ENCODE peak calls at places on chromosomes 12 and 14, in nine cellular contexts. One of them, this sample, is unnamed.

GRCh38 chr12:8914716-8915526 is 612 bp downstream of the PHC1 start:
- DNase-seq in upper lobe of right lung: peak
- DNase-seq in heart left ventricle: peak
- DNase-seq in mammary epithelial cell: peak
- DNase-seq in Peyer's patch: peak
- DNase-seq in stomach: peak
- DNase-seq in astrocyte of the spinal cord: peak
- DNase-seq in transverse colon: peak
- DNase-seq in lower lobe of right lung: peak
- DNase-seq in this sample: no peak

GRCh38 chr14:104732355-104732804 is 8.4 kb downstream of the ADSS1 start:
- DNase-seq in upper lobe of right lung: peak
- DNase-seq in heart left ventricle: peak
- DNase-seq in mammary epithelial cell: peak
- DNase-seq in Peyer's patch: peak
- DNase-seq in stomach: peak
- DNase-seq in astrocyte of the spinal cord: no peak
- DNase-seq in transverse colon: peak
- DNase-seq in lower lobe of right lung: peak
- DNase-seq in this sample: no peak

GRCh38 chr12:102322254-102322653 is 124.6 kb upstream of the PMCH start:
- DNase-seq in upper lobe of right lung: no peak
- DNase-seq in heart left ventricle: no peak
- DNase-seq in mammary epithelial cell: no peak
- DNase-seq in Peyer's patch: no peak
- DNase-seq in stomach: no peak
- DNase-seq in astrocyte of the spinal cord: no peak
- DNase-seq in transverse colon: no peak
- DNase-seq in lower lobe of right lung: no peak
- DNase-seq in this sample: no peak

GRCh38 chr14:68873379-68873778 is 80.5 kb upstream of the ZFP36L1 start:
- DNase-seq in upper lobe of right lung: no peak
- DNase-seq in heart left ventricle: no peak
- DNase-seq in mammary epithelial cell: no peak
- DNase-seq in Peyer's patch: no peak
- DNase-seq in stomach: no peak
- DNase-seq in astrocyte of the spinal cord: no peak
- DNase-seq in transverse colon: no peak
- DNase-seq in lower lobe of right lung: no peak
- DNase-seq in this sample: no peak

GRCh38 chr12:104280703-104281458 is 22.7 kb upstream of the EID3 start:
- DNase-seq in upper lobe of right lung: no peak
- DNase-seq in heart left ventricle: no peak
- DNase-seq in mammary epithelial cell: peak
- DNase-seq in Peyer's patch: no peak
- DNase-seq in stomach: no peak
- DNase-seq in astrocyte of the spinal cord: peak
- DNase-seq in transverse colon: no peak
- DNase-seq in lower lobe of right lung: no peak
- DNase-seq in this sample: peak

GRCh38 chr14:102238766-102239165 is 66.2 kb downstream of the MOK start:
- DNase-seq in upper lobe of right lung: no peak
- DNase-seq in heart left ventricle: no peak
- DNase-seq in mammary epithelial cell: no peak
- DNase-seq in Peyer's patch: no peak
- DNase-seq in stomach: no peak
- DNase-seq in astrocyte of the spinal cord: no peak
- DNase-seq in transverse colon: no peak
- DNase-seq in lower lobe of right lung: no peak
- DNase-seq in this sample: no peak

GRCh38 chr12:1583421-1584078 is 10.8 kb downstream of the FBXL14 start:
- DNase-seq in upper lobe of right lung: no peak
- DNase-seq in heart left ventricle: peak
- DNase-seq in mammary epithelial cell: peak
- DNase-seq in Peyer's patch: peak
- DNase-seq in stomach: peak
- DNase-seq in astrocyte of the spinal cord: peak
- DNase-seq in transverse colon: peak
- DNase-seq in lower lobe of right lung: no peak
- DNase-seq in this sample: peak

GRCh38 chr12:16984484-16984883 is 378.5 kb upstream of the LMO3 start:
- DNase-seq in upper lobe of right lung: no peak
- DNase-seq in heart left ventricle: no peak
- DNase-seq in mammary epithelial cell: no peak
- DNase-seq in Peyer's patch: no peak
- DNase-seq in stomach: no peak
- DNase-seq in astrocyte of the spinal cord: no peak
- DNase-seq in transverse colon: no peak
- DNase-seq in lower lobe of right lung: no peak
- DNase-seq in this sample: no peak

GRCh38 chr14:24165785-24166184 is 4.7 kb downstream of the IRF9 start:
- DNase-seq in upper lobe of right lung: no peak
- DNase-seq in heart left ventricle: no peak
- DNase-seq in mammary epithelial cell: no peak
- DNase-seq in Peyer's patch: no peak
- DNase-seq in stomach: no peak
- DNase-seq in astrocyte of the spinal cord: no peak
- DNase-seq in transverse colon: no peak
- DNase-seq in lower lobe of right lung: peak
- DNase-seq in this sample: no peak

GRCh38 chr12:96720363-96720705 is 186.7 kb upstream of the NEDD1 start:
- DNase-seq in upper lobe of right lung: no peak
- DNase-seq in heart left ventricle: no peak
- DNase-seq in mammary epithelial cell: peak
- DNase-seq in Peyer's patch: peak
- DNase-seq in stomach: no peak
- DNase-seq in astrocyte of the spinal cord: no peak
- DNase-seq in transverse colon: peak
- DNase-seq in lower lobe of right lung: no peak
- DNase-seq in this sample: no peak

GRCh38 chr14:30291216-30291615 is 267.7 kb upstream of the G2E3 start:
- DNase-seq in upper lobe of right lung: no peak
- DNase-seq in heart left ventricle: no peak
- DNase-seq in mammary epithelial cell: peak
- DNase-seq in Peyer's patch: no peak
- DNase-seq in stomach: no peak
- DNase-seq in astrocyte of the spinal cord: peak
- DNase-seq in transverse colon: no peak
- DNase-seq in lower lobe of right lung: no peak
- DNase-seq in this sample: peak

GRCh38 chr12:25427328-25428249 is 125.5 kb downstream of the LMNTD1 start:
- DNase-seq in upper lobe of right lung: no peak
- DNase-seq in heart left ventricle: no peak
- DNase-seq in mammary epithelial cell: peak
- DNase-seq in Peyer's patch: no peak
- DNase-seq in stomach: no peak
- DNase-seq in astrocyte of the spinal cord: no peak
- DNase-seq in transverse colon: no peak
- DNase-seq in lower lobe of right lung: no peak
- DNase-seq in this sample: no peak

GRCh38 chr12:110316861-110317260 is 35.8 kb downstream of the ATP2A2 start:
- DNase-seq in upper lobe of right lung: no peak
- DNase-seq in heart left ventricle: no peak
- DNase-seq in mammary epithelial cell: peak
- DNase-seq in Peyer's patch: no peak
- DNase-seq in stomach: no peak
- DNase-seq in astrocyte of the spinal cord: peak
- DNase-seq in transverse colon: no peak
- DNase-seq in lower lobe of right lung: no peak
- DNase-seq in this sample: peak

GRCh38 chr14:52700701-52701172 is 5.4 kb upstream of the ERO1A start:
- DNase-seq in upper lobe of right lung: no peak
- DNase-seq in heart left ventricle: no peak
- DNase-seq in mammary epithelial cell: peak
- DNase-seq in Peyer's patch: no peak
- DNase-seq in stomach: no peak
- DNase-seq in astrocyte of the spinal cord: no peak
- DNase-seq in transverse colon: no peak
- DNase-seq in lower lobe of right lung: no peak
- DNase-seq in this sample: no peak

GRCh38 chr12:25957898-25958253 is 606 bp upstream of the RASSF8 start:
- DNase-seq in upper lobe of right lung: no peak
- DNase-seq in heart left ventricle: no peak
- DNase-seq in mammary epithelial cell: peak
- DNase-seq in Peyer's patch: no peak
- DNase-seq in stomach: no peak
- DNase-seq in astrocyte of the spinal cord: peak
- DNase-seq in transverse colon: no peak
- DNase-seq in lower lobe of right lung: no peak
- DNase-seq in this sample: no peak

GRCh38 chr14:74308695-74309094 is 6.0 kb upstream of the ABCD4 start:
- DNase-seq in upper lobe of right lung: no peak
- DNase-seq in heart left ventricle: no peak
- DNase-seq in mammary epithelial cell: no peak
- DNase-seq in Peyer's patch: no peak
- DNase-seq in stomach: no peak
- DNase-seq in astrocyte of the spinal cord: no peak
- DNase-seq in transverse colon: no peak
- DNase-seq in lower lobe of right lung: no peak
- DNase-seq in this sample: no peak

GRCh38 chr12:6226002-6226700 is 26.0 kb downstream of the CD9 start:
- DNase-seq in upper lobe of right lung: no peak
- DNase-seq in heart left ventricle: peak
- DNase-seq in mammary epithelial cell: peak
- DNase-seq in Peyer's patch: no peak
- DNase-seq in stomach: peak
- DNase-seq in astrocyte of the spinal cord: peak
- DNase-seq in transverse colon: peak
- DNase-seq in lower lobe of right lung: no peak
- DNase-seq in this sample: peak

DNA sequence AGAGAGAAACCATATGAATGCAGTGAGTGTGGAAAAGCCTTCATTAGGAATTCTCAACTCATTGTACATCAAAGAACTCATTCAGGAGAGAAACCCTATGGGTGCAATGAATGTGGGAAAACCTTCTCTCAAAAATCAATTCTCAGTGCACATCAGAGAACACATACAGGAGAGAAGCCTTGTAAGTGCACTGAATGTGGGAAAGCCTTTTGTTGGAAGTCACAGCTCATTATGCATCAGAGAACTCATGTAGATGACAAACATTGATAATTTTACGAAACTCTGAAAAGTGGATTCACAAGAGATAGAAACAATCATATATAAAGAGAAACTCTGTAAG is 22.9 kb downstream of the ZNF268 start:
- DNase-seq in upper lobe of right lung: no peak
- DNase-seq in heart left ventricle: no peak
- DNase-seq in mammary epithelial cell: no peak
- DNase-seq in Peyer's patch: no peak
- DNase-seq in stomach: no peak
- DNase-seq in astrocyte of the spinal cord: no peak
- DNase-seq in transverse colon: no peak
- DNase-seq in lower lobe of right lung: no peak
- DNase-seq in this sample: no peak
- H3K4me3 ChIP-seq in upper lobe of right lung: no peak
- H3K4me3 ChIP-seq in heart left ventricle: no peak
- H3K4me3 ChIP-seq in mammary epithelial cell: no peak
- H3K4me3 ChIP-seq in Peyer's patch: no peak
- H3K4me3 ChIP-seq in stomach: no peak
- H3K4me3 ChIP-seq in astrocyte of the spinal cord: no peak
- H3K4me3 ChIP-seq in transverse colon: no peak
- H3K4me3 ChIP-seq in lower lobe of right lung: no peak
- H3K4me3 ChIP-seq in this sample: no peak

GRCh38 chr14:63175531-63175930 is 28.7 kb upstream of the RHOJ start:
- DNase-seq in upper lobe of right lung: no peak
- DNase-seq in heart left ventricle: no peak
- DNase-seq in mammary epithelial cell: no peak
- DNase-seq in Peyer's patch: no peak
- DNase-seq in stomach: no peak
- DNase-seq in astrocyte of the spinal cord: no peak
- DNase-seq in transverse colon: no peak
- DNase-seq in lower lobe of right lung: no peak
- DNase-seq in this sample: no peak
- TF ChIP-seq CTCF in upper lobe of right lung: no peak
- TF ChIP-seq CTCF in heart left ventricle: no peak
- TF ChIP-seq CTCF in mammary epithelial cell: no peak
- TF ChIP-seq CTCF in Peyer's patch: no peak
- TF ChIP-seq CTCF in stomach: no peak
- TF ChIP-seq CTCF in astrocyte of the spinal cord: no peak
- TF ChIP-seq CTCF in transverse colon: no peak
- TF ChIP-seq CTCF in lower lobe of right lung: no peak
- TF ChIP-seq CTCF in this sample: no peak

DNA sequence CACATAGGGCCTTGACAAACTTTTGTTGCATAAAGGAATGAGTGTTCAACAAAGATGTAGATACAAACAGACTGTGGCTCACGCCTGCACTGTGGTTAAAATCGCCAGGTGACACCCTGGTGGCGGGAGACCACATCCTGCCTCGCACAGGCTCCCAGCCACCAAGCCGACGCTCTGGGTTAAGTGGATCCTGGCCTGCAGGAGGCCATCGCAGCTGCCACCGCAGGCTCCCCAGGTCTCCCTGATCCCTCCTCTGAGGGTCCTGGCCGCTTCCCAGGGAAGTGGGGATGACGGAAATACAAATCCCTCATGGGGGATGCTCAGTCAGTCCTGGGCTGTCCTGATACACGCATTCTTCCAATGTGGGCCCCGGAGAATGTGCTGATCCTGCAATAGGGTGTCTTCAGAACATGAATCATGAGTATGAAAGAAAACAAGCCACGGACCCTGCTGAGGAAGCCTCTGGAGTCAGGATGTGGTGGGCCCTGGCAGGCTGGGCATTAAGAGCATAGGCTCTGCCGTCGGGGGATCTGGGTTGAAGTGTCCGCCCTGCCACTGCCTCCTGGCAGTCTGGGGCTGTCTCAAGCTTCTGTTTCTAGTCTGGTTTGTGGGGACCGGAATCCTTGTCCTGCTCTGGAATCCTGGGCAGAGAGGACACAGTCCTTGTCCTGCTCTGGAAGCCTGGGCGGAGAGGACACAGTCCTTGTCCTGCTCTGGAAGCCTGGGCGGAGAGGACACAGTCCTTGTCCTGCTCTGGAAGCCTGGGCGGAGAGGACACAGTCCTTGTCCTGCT is 53.5 kb upstream of the BEGAIN start:
- DNase-seq in upper lobe of right lung: no peak
- DNase-seq in heart left ventricle: no peak
- DNase-seq in mammary epithelial cell: no peak
- DNase-seq in Peyer's patch: peak
- DNase-seq in stomach: peak
- DNase-seq in astrocyte of the spinal cord: peak
- DNase-seq in transverse colon: peak
- DNase-seq in lower lobe of right lung: no peak
- DNase-seq in this sample: peak
- H3K4me3 ChIP-seq in upper lobe of right lung: no peak
- H3K4me3 ChIP-seq in heart left ventricle: no peak
- H3K4me3 ChIP-seq in mammary epithelial cell: no peak
- H3K4me3 ChIP-seq in Peyer's patch: no peak
- H3K4me3 ChIP-seq in stomach: no peak
- H3K4me3 ChIP-seq in astrocyte of the spinal cord: no peak
- H3K4me3 ChIP-seq in transverse colon: no peak
- H3K4me3 ChIP-seq in lower lobe of right lung: no peak
- H3K4me3 ChIP-seq in this sample: no peak

DNA sequence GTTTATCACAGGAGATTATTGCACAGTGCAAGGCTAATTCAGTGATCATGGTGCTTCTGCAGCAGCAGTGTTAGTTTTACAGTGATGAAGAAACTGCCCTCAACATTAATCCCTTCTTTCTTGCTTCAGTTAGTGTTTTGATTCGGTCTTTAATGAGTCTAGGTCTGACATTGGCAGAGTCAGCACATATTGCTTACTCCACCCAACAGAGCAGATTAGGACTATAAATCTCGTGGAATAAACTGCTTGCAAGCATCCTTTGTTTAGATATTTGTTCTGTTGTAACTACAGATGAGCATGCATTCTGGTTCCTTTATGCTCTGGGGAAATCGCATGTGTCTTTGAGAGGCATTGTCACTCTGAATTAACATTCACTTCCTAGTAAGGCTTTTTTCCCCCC is 86.4 kb upstream of the SSTR1 start:
- DNase-seq in upper lobe of right lung: no peak
- DNase-seq in heart left ventricle: no peak
- DNase-seq in mammary epithelial cell: no peak
- DNase-seq in Peyer's patch: no peak
- DNase-seq in stomach: no peak
- DNase-seq in astrocyte of the spinal cord: no peak
- DNase-seq in transverse colon: no peak
- DNase-seq in lower lobe of right lung: no peak
- DNase-seq in this sample: no peak
- TF ChIP-seq CTCF in upper lobe of right lung: no peak
- TF ChIP-seq CTCF in heart left ventricle: no peak
- TF ChIP-seq CTCF in mammary epithelial cell: no peak
- TF ChIP-seq CTCF in Peyer's patch: no peak
- TF ChIP-seq CTCF in stomach: no peak
- TF ChIP-seq CTCF in astrocyte of the spinal cord: no peak
- TF ChIP-seq CTCF in transverse colon: no peak
- TF ChIP-seq CTCF in lower lobe of right lung: no peak
- TF ChIP-seq CTCF in this sample: no peak

This sample was measured in astrocyte of the cerebellum.